ENCODE peak calls at places on chromosome 5, in seven cellular contexts. R, C, J, S, Y, T and A are unnamed samples.

GRCh38 chr5:106314221-106314824 is 1356.4 kb downstream of the EFNA5 start:
- DNase-seq in R (no peak), C (no peak), J (no peak), S (no peak), Y (no peak), T (no peak), A (no peak)

GRCh38 chr5:129499208-129499852 is 39.2 kb downstream of the ADAMTS19 start:
- DNase-seq in R (no peak), C (no peak), J (no peak), S (no peak), Y (no peak), T (no peak), A (no peak)

GRCh38 chr5:67537439-67538342 is 341.1 kb upstream of the CD180 start:
- DNase-seq in R (no peak), C (peak; percentile 30), J (peak; percentile 19), S (no peak), Y (no peak), T (no peak), A (peak; percentile 20)

GRCh38 chr5:144042157-144042556 is 128.3 kb downstream of the YIPF5 start:
- DNase-seq in R (no peak), C (no peak), J (no peak), S (no peak), Y (no peak), T (no peak), A (no peak)

GRCh38 chr5:10567781-10568321 is 4.0 kb downstream of the ANKRD33B start:
- DNase-seq in R (no peak), C (no peak), J (no peak), S (no peak), Y (no peak), T (no peak), A (no peak)

GRCh38 chr5:127985811-127986325 is 97.7 kb upstream of the SLC12A2 start:
- DNase-seq in R (no peak), C (no peak), J (no peak), S (no peak), Y (no peak), T (no peak), A (no peak)

GRCh38 chr5:116370886-116371285 is 203.7 kb downstream of the SEMA6A start:
- DNase-seq in R (no peak), C (peak; percentile 23), J (peak; percentile 34), S (no peak), Y (no peak), T (no peak), A (peak; percentile 34)

GRCh38 chr5:170603578-170604565 is 100.1 kb downstream of the KCNIP1 start:
- DNase-seq in R (peak; percentile 48), C (peak; percentile 70), J (peak; percentile 18), S (peak; percentile 79), Y (no peak), T (peak; percentile 58), A (peak; percentile 56)

GRCh38 chr5:53105611-53106300 is 3.8 kb downstream of the MOCS2 start:
- DNase-seq in R (no peak), C (no peak), J (no peak), S (no peak), Y (no peak), T (no peak), A (no peak)

GRCh38 chr5:100518377-100518776 is 16.8 kb upstream of the FAM174A start:
- DNase-seq in R (no peak), C (no peak), J (no peak), S (no peak), Y (no peak), T (peak; percentile 25), A (no peak)

GRCh38 chr5:95786821-95787408 is 35.6 kb downstream of the GLRX start:
- DNase-seq in R (no peak), C (no peak), J (no peak), S (no peak), Y (no peak), T (no peak), A (no peak)

GRCh38 chr5:124538196-124538595 is 208.2 kb downstream of the ZNF608 start:
- DNase-seq in R (no peak), C (no peak), J (no peak), S (no peak), Y (no peak), T (no peak), A (no peak)

GRCh38 chr5:176730815-176731475 is 79.4 kb upstream of the UNC5A start:
- DNase-seq in R (no peak), C (no peak), J (no peak), S (no peak), Y (no peak), T (no peak), A (no peak)